ENCODE peak calls at places on chromosomes 1 and 21, in nine cellular contexts. A, R, Y, T, Q, B, I, L and D are unnamed samples.

GRCh38 chr1:54609301-54609921 is 13.9 kb downstream of the FAM151A start:
- DNase-seq in A (no peak), R (no peak), Y (no peak), T (peak; percentile 12), Q (no peak), B (no peak), I (no peak), L (no peak), D (no peak)

GRCh38 chr1:18132707-18133066 is 25.1 kb downstream of the IGSF21 start:
- DNase-seq in A (no peak), R (no peak), Y (no peak), T (peak; percentile 21), Q (peak; percentile 55), B (no peak), I (no peak), L (no peak), D (no peak)

GRCh38 chr1:230807029-230807428 is 59.8 kb downstream of the CAPN9 start:
- DNase-seq in A (no peak), R (peak; percentile 28), Y (no peak), T (no peak), Q (peak; percentile 17), B (no peak), I (no peak), L (peak; percentile 61), D (no peak)

GRCh38 chr1:155003766-155004351 is 1.3 kb downstream of the ZBTB7B start:
- DNase-seq in A (peak; percentile 37), R (peak; percentile 75), Y (peak; percentile 76), T (peak; percentile 77), Q (peak; percentile 81), B (peak; percentile 38), I (peak; percentile 79), L (peak; percentile 79), D (no peak)

GRCh38 chr1:32470991-32471694 is 6.3 kb downstream of the ZBTB8B start:
- DNase-seq in A (no peak), R (no peak), Y (no peak), T (no peak), Q (peak; percentile 84), B (no peak), I (no peak), L (no peak), D (no peak)

GRCh38 chr1:221611930-221612777 is 129.7 kb downstream of the DUSP10 start:
- DNase-seq in A (peak; percentile 80), R (no peak), Y (no peak), T (peak; percentile 85), Q (peak; percentile 59), B (peak; percentile 93), I (peak; percentile 71), L (peak; percentile 77), D (peak; percentile 90)

GRCh38 chr21:45405819-45406762 is 1.1 kb downstream of the COL18A1 start:
- DNase-seq in A (peak; percentile 68), R (no peak), Y (no peak), T (no peak), Q (peak; percentile 82), B (peak; percentile 44), I (peak; percentile 55), L (no peak), D (peak; percentile 11)

GRCh38 chr1:234533034-234533571 is 54.1 kb upstream of the TARBP1 start:
- DNase-seq in A (peak; percentile 99), R (no peak), Y (no peak), T (peak; percentile 82), Q (no peak), B (peak; percentile 97), I (peak; percentile 65), L (peak; percentile 87), D (peak; percentile 98)

GRCh38 chr1:16018308-16018707 is 465 bp upstream of the HSPB7 start:
- DNase-seq in A (no peak), R (no peak), Y (no peak), T (no peak), Q (no peak), B (no peak), I (no peak), L (no peak), D (no peak)

GRCh38 chr1:110756506-110756905 is 81.8 kb upstream of the KCNA3 start:
- DNase-seq in A (no peak), R (no peak), Y (no peak), T (no peak), Q (no peak), B (no peak), I (no peak), L (no peak), D (no peak)

GRCh38 chr1:245388687-245389086 is 233.9 kb downstream of the KIF26B start:
- DNase-seq in A (no peak), R (no peak), Y (no peak), T (no peak), Q (no peak), B (no peak), I (no peak), L (no peak), D (no peak)

GRCh38 chr1:237901284-237901870 is 10.7 kb upstream of the ZP4 start:
- DNase-seq in A (peak; percentile 1), R (no peak), Y (no peak), T (no peak), Q (peak; percentile 80), B (no peak), I (no peak), L (no peak), D (no peak)

GRCh38 chr1:214584805-214585766 is 17.9 kb upstream of the CENPF start:
- DNase-seq in A (peak; percentile 80), R (no peak), Y (no peak), T (no peak), Q (no peak), B (peak; percentile 73), I (no peak), L (no peak), D (peak; percentile 77)

GRCh38 chr1:214582289-214582891 is 20.6 kb upstream of the CENPF start:
- DNase-seq in A (no peak), R (no peak), Y (no peak), T (no peak), Q (peak; percentile 75), B (no peak), I (no peak), L (no peak), D (no peak)

GRCh38 chr1:214581785-214582184 is 21.2 kb upstream of the CENPF start:
- DNase-seq in A (peak; percentile 89), R (no peak), Y (no peak), T (no peak), Q (peak; percentile 59), B (peak; percentile 91), I (no peak), L (no peak), D (peak; percentile 70)

GRCh38 chr1:214583824-214584554 is 19.0 kb upstream of the CENPF start:
- DNase-seq in A (peak; percentile 25), R (no peak), Y (no peak), T (no peak), Q (no peak), B (no peak), I (no peak), L (no peak), D (no peak)

GRCh38 chr1:214583113-214583512 is 19.9 kb upstream of the CENPF start:
- DNase-seq in A (no peak), R (no peak), Y (no peak), T (no peak), Q (no peak), B (no peak), I (no peak), L (no peak), D (no peak)
- H3K4me3 ChIP-seq in A (no peak overlapping the region), R (no peak overlapping the region), Y (no peak overlapping the region), T (no peak overlapping the region), Q (no peak overlapping the region), B (no peak overlapping the region), I (no peak overlapping the region), L (no peak overlapping the region), D (no peak overlapping the region)

GRCh38 chr1:44168520-44169098 is 27.2 kb upstream of the KLF18 start:
- DNase-seq in A (no peak), R (no peak), Y (no peak), T (no peak), Q (no peak), B (no peak), I (no peak), L (no peak), D (no peak)

GRCh38 chr1:44174630-44175029 is 33.2 kb upstream of the KLF18 start:
- DNase-seq in A (no peak), R (no peak), Y (no peak), T (no peak), Q (no peak), B (no peak), I (no peak), L (no peak), D (no peak)

DNA sequence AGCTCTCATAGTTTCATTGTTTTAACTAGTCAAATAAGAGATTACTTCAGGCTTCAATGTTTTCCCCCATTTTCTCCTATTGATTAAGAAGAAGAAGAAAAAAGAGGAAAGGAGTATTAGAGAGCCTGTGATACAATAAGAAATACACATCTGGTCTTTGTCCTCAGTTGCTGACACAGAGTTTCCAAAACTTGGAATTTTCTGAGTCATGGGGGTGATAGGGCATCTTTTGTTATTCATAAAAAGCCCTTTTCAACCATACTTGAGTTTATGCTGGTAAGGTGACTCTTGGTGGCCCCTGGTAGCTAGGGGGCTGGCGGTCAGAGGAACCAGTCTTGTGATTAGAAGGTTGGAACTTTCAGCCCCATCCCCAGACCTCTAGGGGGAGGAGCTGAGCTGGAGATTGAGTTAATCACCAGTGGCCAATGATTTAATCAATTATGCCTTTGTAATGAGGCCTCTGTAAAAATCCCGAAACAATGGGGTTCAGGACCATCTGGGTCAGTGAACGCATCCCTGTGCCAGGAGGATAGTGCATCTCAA is 28.9 kb upstream of the KLF18 start:
- DNase-seq in A (peak; percentile 72), R (no peak), Y (no peak), T (no peak), Q (no peak), B (peak; percentile 29), I (no peak), L (no peak), D (peak; percentile 70)
- TF ChIP-seq CTCF in A (no peak), R (no peak), Y (no peak), T (no peak), Q (peak; percentile 33), B (no peak), I (no peak), L (no peak), D (no peak)

DNA sequence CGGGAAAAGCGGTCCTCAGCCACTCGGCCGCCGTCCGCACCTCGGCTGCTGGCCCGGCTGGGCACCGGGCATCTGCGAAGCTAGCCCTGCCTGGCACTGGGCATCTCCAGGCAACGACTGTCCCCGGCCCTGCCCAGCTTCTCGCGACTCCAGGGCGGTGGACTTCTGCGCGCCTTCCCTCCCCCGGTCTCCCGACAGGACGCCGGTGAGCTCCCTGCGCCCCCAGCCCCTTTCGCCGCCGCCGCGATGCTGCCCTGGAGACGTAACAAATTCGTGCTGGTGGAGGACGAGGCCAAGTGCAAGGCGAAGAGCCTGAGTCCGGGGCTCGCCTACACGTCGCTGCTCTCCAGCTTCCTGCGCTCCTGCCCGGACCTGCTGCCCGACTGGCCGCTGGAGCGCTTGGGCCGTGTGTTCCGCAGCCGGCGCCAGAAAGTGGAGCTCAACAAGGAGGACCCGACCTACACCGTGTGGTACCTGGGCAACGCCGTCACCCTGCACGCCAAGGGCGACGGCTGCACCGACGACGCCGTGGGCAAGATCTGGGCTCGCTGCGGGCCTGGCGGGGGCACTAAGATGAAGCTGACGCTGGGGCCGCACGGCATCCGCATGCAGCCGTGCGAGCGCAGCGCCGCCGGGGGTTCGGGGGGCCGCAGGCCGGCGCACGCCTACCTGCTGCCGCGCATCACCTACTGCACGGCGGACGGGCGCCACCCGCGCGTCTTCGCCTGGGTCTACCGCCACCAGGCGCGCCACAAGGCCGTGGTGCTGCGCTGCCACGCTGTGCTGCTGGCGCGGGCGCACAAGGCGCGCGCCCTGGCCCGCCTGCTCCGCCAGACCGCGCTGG is 577 bp downstream of the FAM43B start:
- DNase-seq in A (peak; percentile 45), R (no peak), Y (no peak), T (no peak), Q (peak; percentile 83), B (peak; percentile 11), I (no peak), L (no peak), D (peak; percentile 14)
- H3K4me3 ChIP-seq in A (peak overlapping the region; percentile 24), R (peak overlapping the region; percentile 26), Y (peak overlapping the region; percentile 32), T (peak overlapping the region; percentile 27), Q (peak overlapping the region; percentile 69), B (no peak overlapping the region), I (peak overlapping the region; percentile 0), L (peak overlapping the region; percentile 56), D (peak overlapping the region; percentile 31)

GRCh38 chr1:26991310-26992116 is 2.0 kb upstream of the TRNP1 start:
- DNase-seq in A (no peak), R (no peak), Y (no peak), T (no peak), Q (peak; percentile 65), B (peak; percentile 88), I (no peak), L (no peak), D (no peak)
- TF ChIP-seq CTCF in A (no peak), R (no peak), Y (no peak), T (no peak), Q (no peak), B (peak; percentile 13), I (no peak), L (no peak), D (no peak)